ENCODE peak calls at places on chromosomes 7 and 10, in four cellular contexts. R, A, F and B are unnamed samples.

GRCh38 chr10:54622017-54622416 is 179.0 kb downstream of the PCDH15 start:
- DNase-seq in R (no peak), A (no peak), F (no peak), B (no peak)

GRCh38 chr7:158863611-158864506 is 7.5 kb downstream of the DYNC2I1 start:
- DNase-seq in R (peak; percentile 38), A (peak; percentile 33), F (peak; percentile 97), B (peak; percentile 37)

GRCh38 chr10:122864901-122865300 is 14.5 kb downstream of the FAM24B start:
- DNase-seq in R (no peak), A (no peak), F (no peak), B (no peak)

GRCh38 chr7:11343818-11344413 is 370.2 kb downstream of the PHF14 start:
- DNase-seq in R (peak; percentile 24), A (no peak), F (peak; percentile 26), B (no peak)

GRCh38 chr10:79235765-79236755 is 111.2 kb upstream of the PPIF start:
- DNase-seq in R (no peak), A (no peak), F (no peak), B (peak; percentile 53)

GRCh38 chr10:68251146-68251545 is 19.2 kb upstream of the ATOH7 start:
- DNase-seq in R (no peak), A (no peak), F (no peak), B (peak; percentile 27)

GRCh38 chr10:66678521-66678920 is 247.3 kb upstream of the LRRTM3 start:
- DNase-seq in R (no peak), A (no peak), F (no peak), B (no peak)

GRCh38 chr10:95415631-95416031 is 124.8 kb upstream of the PDLIM1 start:
- DNase-seq in R (no peak), A (no peak), F (no peak), B (no peak)

GRCh38 chr7:136950331-136950730 is 81.9 kb downstream of the CHRM2 start:
- DNase-seq in R (no peak), A (no peak), F (no peak), B (no peak)

GRCh38 chr10:85642421-85643170 is 724.0 kb downstream of the GRID1 start:
- DNase-seq in R (peak; percentile 65), A (no peak), F (no peak), B (no peak)

GRCh38 chr10:95440756-95441546 is 120.2 kb downstream of the SORBS1 start:
- DNase-seq in R (peak; percentile 43), A (peak; percentile 36), F (no peak), B (no peak)

GRCh38 chr10:6254200-6254599 is 51.5 kb downstream of the PFKFB3 start:
- DNase-seq in R (no peak), A (no peak), F (no peak), B (no peak)

GRCh38 chr10:60101821-60102220 is 195.5 kb upstream of the CCDC6 start:
- DNase-seq in R (no peak), A (no peak), F (no peak), B (no peak)

GRCh38 chr7:139682136-139683013 is 95.4 kb downstream of the HIPK2 start:
- DNase-seq in R (peak; percentile 61), A (no peak), F (no peak), B (no peak)

GRCh38 chr7:114976666-114977065 is 54.8 kb downstream of the MDFIC start:
- DNase-seq in R (no peak), A (no peak), F (no peak), B (no peak)

GRCh38 chr10:7819126-7819470 is 793 bp downstream of the TAF3 start:
- DNase-seq in R (peak; percentile 51), A (no peak), F (peak; percentile 49), B (peak; percentile 13)
- TF ChIP-seq TCF7 in R (no peak), A (no peak), F (no peak), B (no peak)

DNA sequence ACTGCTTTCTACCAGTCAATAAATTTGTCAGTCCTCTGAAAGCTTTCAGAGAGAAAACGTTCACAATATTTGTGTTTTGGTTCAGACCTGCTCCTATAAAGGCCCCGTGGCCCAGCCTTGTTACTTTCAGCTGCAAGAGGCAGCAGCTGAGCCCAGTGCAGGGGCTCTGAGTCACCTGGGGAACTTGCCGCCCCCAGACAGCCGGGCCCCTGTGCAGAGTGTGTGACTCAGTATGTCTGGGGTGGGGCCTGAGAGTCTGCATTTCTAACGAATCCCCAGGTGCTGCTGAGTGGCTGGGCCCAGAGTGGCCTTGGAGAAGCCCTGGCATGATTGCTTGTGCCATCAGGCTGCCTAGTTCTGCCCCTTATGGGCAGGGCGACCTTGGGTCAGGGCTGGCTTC is 303.5 kb downstream of the PAXIP1 start:
- DNase-seq in R (no peak), A (no peak), F (peak; percentile 37), B (no peak)
- TF ChIP-seq NR2C2 in R (no peak), A (no peak), F (no peak), B (no peak)

GRCh38 chr7:107560898-107561516 is 2.7 kb downstream of the COG5 start:
- DNase-seq in R (no peak), A (no peak), F (no peak), B (no peak)

GRCh38 chr7:107563072-107563760 is 504 bp downstream of the COG5 start:
- DNase-seq in R (peak; percentile 37), A (no peak), F (peak; percentile 76), B (no peak)

GRCh38 chr7:107563761-107564552 is at the start of the genes COG5 and DUS4L:
- DNase-seq in R (peak; percentile 61), A (peak; percentile 34), F (peak; percentile 91), B (peak; percentile 85)

GRCh38 chr7:107559864-107560263 is 3.9 kb downstream of the COG5 start:
- DNase-seq in R (no peak), A (no peak), F (no peak), B (no peak)

GRCh38 chr7:107564553-107565298 is 955 bp downstream of the DUS4L start:
- DNase-seq in R (no peak), A (no peak), F (no peak), B (no peak)
- TF ChIP-seq TCF7 in R (no peak), A (no peak), F (no peak), B (no peak)

GRCh38 chr10:124616836-124617130 is 127.4 kb downstream of the FAM53B start:
- DNase-seq in R (no peak), A (no peak), F (no peak), B (no peak)
- TF ChIP-seq NR2C2 in R (no peak), A (no peak), F (no peak), B (no peak)